ENCODE peak calls at places on chromosome 2, in ten cellular contexts. E is pancreas, L is sigmoid colon, Q is PC-9, F is heart right ventricle, M is thoracic aorta, W is small intestine, V is astrocyte, S is SJSA1, K is iPS DF 6.9. J is an unnamed sample. For H3K9me3, the result is how much of the 10 kb centered on the place peaks cover.

GRCh38 chr2:73083886-73084792 is 12.6 kb upstream of the SFXN5 start:
- DNase-seq in E (no peak), L (no peak), Q (no peak), F (no peak), M (no peak), W (no peak), V (no peak), S (no peak), K (no peak), J (no peak)

GRCh38 chr2:120338015-120338414 is 7.9 kb upstream of the INHBB start:
- DNase-seq in E (no peak), L (no peak), Q (no peak), F (no peak), M (no peak), W (no peak), V (no peak), S (no peak), K (no peak), J (no peak)

GRCh38 chr2:43538034-43538670 is 57.7 kb downstream of the THADA start:
- DNase-seq in E (no peak), L (no peak), Q (no peak), F (no peak), M (no peak), W (no peak), V (no peak), S (no peak), K (no peak), J (no peak)

GRCh38 chr2:118683460-118683859 is 164.0 kb downstream of the EN1 start:
- DNase-seq in E (no peak), L (no peak), Q (no peak), F (no peak), M (no peak), W (no peak), V (no peak), S (no peak), K (no peak), J (no peak)

GRCh38 chr2:188892632-188893031 is 81.5 kb upstream of the COL3A1 start:
- DNase-seq in E (no peak), L (no peak), Q (no peak), F (no peak), M (no peak), W (no peak), V (peak), S (no peak), K (no peak), J (no peak)

GRCh38 chr2:172430671-172431070 is 3.3 kb downstream of the ITGA6 start:
- DNase-seq in E (no peak), L (no peak), Q (peak), F (no peak), M (no peak), W (peak), V (no peak), S (no peak), K (no peak), J (no peak)

GRCh38 chr2:16375351-16375750 is 290.3 kb downstream of the CYRIA start:
- DNase-seq in E (no peak), L (no peak), Q (no peak), F (no peak), M (no peak), W (no peak), V (no peak), S (no peak), K (no peak), J (no peak)

GRCh38 chr2:183105402-183106134 is 18.7 kb upstream of the NUP35 start:
- DNase-seq in E (no peak), L (no peak), Q (no peak), F (no peak), M (no peak), W (no peak), V (no peak), S (no peak), K (no peak), J (no peak)

GRCh38 chr2:122590524-122590923 is 835.1 kb downstream of the TSN start:
- DNase-seq in E (no peak), L (no peak), Q (no peak), F (no peak), M (no peak), W (no peak), V (no peak), S (no peak), K (no peak), J (no peak)

GRCh38 chr2:83665894-83666293 is 793.2 kb downstream of the SUCLG1 start:
- DNase-seq in E (no peak), L (no peak), Q (no peak), F (no peak), M (no peak), W (no peak), V (no peak), S (no peak), K (no peak), J (no peak)

GRCh38 chr2:186641807-186642321 is 52.0 kb upstream of the FAM171B start:
- DNase-seq in E (no peak), L (no peak), Q (peak), F (peak), M (no peak), W (peak), V (peak), S (no peak), K (no peak), J (no peak)

GRCh38 chr2:44004735-44005602 is 9.2 kb upstream of the LRPPRC start:
- DNase-seq in E (no peak), L (no peak), Q (no peak), F (no peak), M (no peak), W (no peak), V (no peak), S (no peak), K (no peak), J (no peak)

GRCh38 chr2:44705851-44706555 is 235.5 kb upstream of the SIX3 start:
- DNase-seq in E (no peak), L (no peak), Q (no peak), F (no peak), M (no peak), W (no peak), V (no peak), S (no peak), K (no peak), J (no peak)

GRCh38 chr2:155250800-155251199 is 552.3 kb downstream of the KCNJ3 start:
- DNase-seq in E (no peak), L (no peak), Q (no peak), F (no peak), M (no peak), W (peak), V (no peak), S (no peak), K (no peak), J (no peak)

GRCh38 chr2:88919087-88919738 is 227.7 kb downstream of the RPIA start:
- DNase-seq in E (no peak), L (no peak), Q (no peak), F (no peak), M (no peak), W (no peak), V (no peak), S (no peak), K (no peak), J (no peak)

GRCh38 chr2:186771395-186771794 is 77.5 kb downstream of the FAM171B start:
- DNase-seq in E (no peak), L (no peak), Q (peak), F (no peak), M (no peak), W (no peak), V (peak), S (no peak), K (no peak), J (no peak)

GRCh38 chr2:19623488-19623887 is 265.1 kb upstream of the OSR1 start:
- DNase-seq in E (no peak), L (no peak), Q (peak), F (no peak), M (no peak), W (no peak), V (peak), S (no peak), K (no peak), J (no peak)

GRCh38 chr2:150211164-150211631 is 276.3 kb downstream of the RND3 start:
- DNase-seq in E (no peak), L (no peak), Q (no peak), F (no peak), M (no peak), W (no peak), V (peak), S (no peak), K (no peak), J (no peak)

GRCh38 chr2:144406111-144406788 is 113.7 kb downstream of the ZEB2 start:
- DNase-seq in E (no peak), L (no peak), Q (no peak), F (no peak), M (no peak), W (no peak), V (no peak), S (no peak), K (no peak), J (no peak)

GRCh38 chr2:147782521-147782920 is 62.3 kb upstream of the ACVR2A start:
- DNase-seq in E (no peak), L (no peak), Q (no peak), F (no peak), M (no peak), W (no peak), V (peak), S (no peak), K (no peak), J (no peak)

GRCh38 chr2:74816540-74817331 is 17.2 kb upstream of the HK2 start:
- DNase-seq in E (no peak), L (no peak), Q (no peak), F (no peak), M (no peak), W (no peak), V (no peak), S (no peak), K (no peak), J (no peak)

GRCh38 chr2:213145723-213146242 is 5.6 kb downstream of the IKZF2 start:
- DNase-seq in E (no peak), L (no peak), Q (no peak), F (no peak), M (no peak), W (no peak), V (no peak), S (no peak), K (no peak), J (no peak)

GRCh38 chr2:12970861-12971260 is 254.1 kb downstream of the TRIB2 start:
- DNase-seq in E (no peak), L (no peak), Q (no peak), F (no peak), M (no peak), W (no peak), V (peak), S (peak), K (no peak), J (no peak)

GRCh38 chr2:239756392-239757153 is 268.6 kb downstream of the NDUFA10 start:
- DNase-seq in E (no peak), L (no peak), Q (no peak), F (peak), M (no peak), W (no peak), V (no peak), S (no peak), K (no peak), J (no peak)

GRCh38 chr2:133541797-133542196 is 26.5 kb downstream of the NCKAP5 start:
- DNase-seq in E (no peak), L (no peak), Q (no peak), F (no peak), M (no peak), W (no peak), V (no peak), S (no peak), K (no peak), J (no peak)

GRCh38 chr2:171807130-171807529 is 86.9 kb downstream of the SLC25A12 start:
- DNase-seq in E (no peak), L (no peak), Q (peak), F (no peak), M (no peak), W (no peak), V (no peak), S (no peak), K (no peak), J (no peak)

GRCh38 chr2:211033765-211034164 is 477.4 kb downstream of the CPS1 start:
- DNase-seq in E (no peak), L (no peak), Q (no peak), F (no peak), M (no peak), W (peak), V (peak), S (no peak), K (no peak), J (no peak)

GRCh38 chr2:218030409-218031195 is 27.8 kb upstream of the TNS1 start:
- DNase-seq in E (no peak), L (peak), Q (no peak), F (no peak), M (no peak), W (no peak), V (no peak), S (peak), K (no peak), J (no peak)

GRCh38 chr2:127453392-127454171 is 35.4 kb downstream of the PROC start:
- DNase-seq in E (no peak), L (no peak), Q (no peak), F (no peak), M (no peak), W (peak), V (no peak), S (no peak), K (no peak), J (no peak)

GRCh38 chr2:211216221-211216620 is 659.8 kb downstream of the CPS1 start:
- DNase-seq in E (no peak), L (no peak), Q (no peak), F (no peak), M (no peak), W (no peak), V (no peak), S (no peak), K (peak), J (no peak)

GRCh38 chr2:46632349-46632748 is 153.0 kb downstream of the TMEM247 start:
- DNase-seq in E (no peak), L (no peak), Q (peak), F (no peak), M (no peak), W (peak), V (no peak), S (no peak), K (no peak), J (no peak)

GRCh38 chr2:86661333-86661732 is 37.7 kb upstream of the RNF103 start:
- DNase-seq in E (no peak), L (no peak), Q (no peak), F (no peak), M (no peak), W (no peak), V (no peak), S (no peak), K (no peak), J (no peak)

GRCh38 chr2:23005469-23005868 is 379.5 kb upstream of the KLHL29 start:
- DNase-seq in E (no peak), L (no peak), Q (no peak), F (no peak), M (no peak), W (no peak), V (no peak), S (no peak), K (no peak), J (no peak)
- H3K27ac ChIP-seq in E (no peak), L (no peak), Q (no peak), F (no peak), M (no peak), W (no peak), V (no peak), S (no peak), K (no peak), J (no peak)

DNA sequence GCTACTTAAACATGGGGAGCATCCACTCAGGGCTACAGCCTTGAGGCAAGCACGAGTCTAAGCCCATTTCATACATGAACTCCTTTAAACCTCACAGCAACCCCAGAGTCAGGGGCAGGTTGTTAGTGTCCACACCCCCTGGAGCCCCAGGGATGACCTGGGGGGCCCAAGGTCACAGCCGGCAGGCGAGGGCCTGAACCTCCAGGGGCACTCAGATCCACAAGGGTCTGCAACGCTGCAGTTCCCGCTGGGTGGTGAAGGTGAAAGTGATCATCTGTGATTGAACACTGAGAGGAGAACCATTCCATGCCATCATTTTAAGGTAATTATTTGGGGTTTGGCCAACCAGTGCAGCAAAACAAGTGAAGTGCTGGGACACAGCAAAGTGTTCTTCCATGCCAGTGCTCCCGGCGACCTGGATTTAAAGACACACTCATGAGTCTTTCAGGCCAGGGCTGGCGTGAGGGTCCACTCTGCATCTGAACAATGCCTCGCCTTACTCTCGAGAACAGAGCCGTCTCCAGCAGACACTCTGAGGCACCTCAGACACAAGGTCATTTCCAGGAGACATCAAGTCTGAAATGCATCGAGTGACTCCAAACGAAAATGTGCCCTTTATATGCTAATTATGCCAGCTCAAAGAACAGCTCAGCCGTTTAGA is 61.6 kb upstream of the SNTG2 start:
- DNase-seq in E (no peak), L (no peak), Q (no peak), F (no peak), M (no peak), W (no peak), V (no peak), S (no peak), K (no peak), J (no peak)
- H3K9me3 ChIP-seq in E (under half), L (under half), Q (under half), F (under half), M (under half), W (under half), V (under half), S (under half), K (under half), J (under half)

DNA sequence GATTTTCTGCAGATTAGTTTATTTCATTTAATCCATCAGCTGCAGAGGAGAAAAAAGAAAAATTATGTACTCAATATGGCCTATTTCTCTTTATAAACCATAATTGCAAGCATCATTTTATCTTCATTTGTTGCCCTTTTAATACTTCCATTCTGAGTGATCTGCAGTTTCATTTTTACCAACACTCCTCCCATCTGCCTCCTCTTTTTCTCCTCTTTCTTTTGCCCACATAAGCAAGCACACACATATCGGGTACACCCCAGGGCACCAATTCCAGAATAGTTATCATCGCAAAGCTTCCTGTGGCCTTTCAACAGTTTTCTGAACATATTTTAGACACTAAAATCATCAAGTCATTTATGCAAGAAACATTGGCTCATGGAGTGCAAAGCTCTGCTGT is 281.5 kb downstream of the STK39 start:
- DNase-seq in E (no peak), L (no peak), Q (no peak), F (no peak), M (no peak), W (no peak), V (no peak), S (no peak), K (no peak), J (no peak)
- H3K27ac ChIP-seq in E (no peak), L (no peak), Q (no peak), F (no peak), M (no peak), W (no peak), V (no peak), S (no peak), K (no peak), J (no peak)

GRCh38 chr2:164836907-164837306 is 4.7 kb downstream of the COBLL1 start:
- DNase-seq in E (no peak), L (no peak), Q (no peak), F (no peak), M (no peak), W (no peak), V (no peak), S (no peak), K (no peak), J (no peak)
- H3K9me3 ChIP-seq in E (under half), L (under half), Q (under half), F (under half), M (under half), W (under half), V (under half), S (under half), K (under half), J (under half)

DNA sequence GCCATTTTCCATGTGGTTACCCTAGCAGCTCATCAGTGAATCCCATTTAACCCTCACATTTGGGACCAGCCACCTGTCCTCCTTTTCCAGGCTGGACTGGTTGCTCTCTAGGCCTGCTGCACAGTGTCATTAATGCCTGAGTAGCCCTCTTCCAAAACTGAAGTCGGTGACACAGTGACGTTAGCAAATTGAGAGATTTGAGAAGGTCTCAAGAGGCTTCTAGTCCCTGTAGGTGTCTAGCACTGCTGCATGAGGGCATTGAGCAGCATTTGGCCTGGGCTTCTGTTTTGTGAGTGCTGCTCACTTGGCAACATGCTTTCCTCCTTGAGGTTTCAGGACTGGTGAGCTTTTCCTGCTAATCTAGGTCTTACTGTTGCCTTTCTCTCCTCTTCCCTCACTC is 36.7 kb downstream of the PKP4 start:
- DNase-seq in E (no peak), L (no peak), Q (no peak), F (no peak), M (no peak), W (no peak), V (no peak), S (no peak), K (no peak), J (no peak)
- H3K27ac ChIP-seq in E (no peak), L (peak), Q (no peak), F (no peak), M (no peak), W (no peak), V (no peak), S (no peak), K (no peak), J (no peak)

DNA sequence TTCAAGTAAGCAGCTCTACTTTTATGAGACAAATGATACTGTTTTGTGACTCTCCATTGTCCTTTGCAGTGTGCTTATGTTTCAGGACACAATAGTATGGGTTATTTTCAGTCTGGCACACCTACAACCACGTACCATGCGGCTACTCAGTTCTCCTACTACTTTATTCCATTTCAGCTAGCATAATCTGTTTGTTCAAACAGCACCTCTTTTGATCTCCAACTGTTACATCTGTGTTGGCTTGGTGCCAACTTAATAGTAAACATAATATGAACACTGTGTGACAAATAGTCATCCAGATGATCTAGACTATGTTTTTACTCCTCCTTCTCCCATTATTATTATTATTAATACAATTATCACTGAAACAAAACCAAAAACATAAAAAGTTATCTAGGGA is 40.5 kb downstream of the MYO3B start:
- DNase-seq in E (no peak), L (no peak), Q (no peak), F (no peak), M (no peak), W (no peak), V (no peak), S (no peak), K (no peak), J (no peak)
- H3K9me3 ChIP-seq in E (under half), L (under half), Q (under half), F (under half), M (under half), W (under half), V (under half), S (under half), K (under half), J (under half)

J was measured in breast epithelium.